ENCODE peak calls at places on chromosomes 6 and 20, in six cellular contexts. One of them, this sample, is unnamed.

GRCh38 chr20:953742-954141 is 37.6 kb upstream of the ANGPT4 start:
- DNase-seq in WTC11: peak; percentile 46
- DNase-seq in PC-3: peak; percentile 28
- DNase-seq in AG10803: peak; percentile 8
- DNase-seq in GM12878: no peak
- DNase-seq in HCT116: peak; percentile 48
- DNase-seq in this sample: no peak

GRCh38 chr20:8490076-8490830 is 358.2 kb downstream of the PLCB1 start:
- DNase-seq in AG10803: peak; percentile 35
- DNase-seq in GM12878: no peak
- DNase-seq in HCT116: no peak
- DNase-seq in WTC11: no peak
- DNase-seq in PC-3: no peak
- DNase-seq in this sample: no peak

GRCh38 chr6:151351146-151351700 is 40.1 kb downstream of the ZBTB2 start:
- DNase-seq in WTC11: no peak
- DNase-seq in GM12878: no peak
- DNase-seq in HCT116: no peak
- DNase-seq in PC-3: no peak
- DNase-seq in AG10803: no peak
- DNase-seq in this sample: no peak

GRCh38 chr6:148457843-148458159 is 115.2 kb downstream of the SASH1 start:
- DNase-seq in HCT116: no peak
- DNase-seq in AG10803: no peak
- DNase-seq in WTC11: no peak
- DNase-seq in GM12878: no peak
- DNase-seq in PC-3: no peak
- DNase-seq in this sample: no peak

GRCh38 chr6:43627008-43627825 is 1.8 kb downstream of the GTPBP2 start:
- DNase-seq in HCT116: peak; percentile 78
- DNase-seq in AG10803: peak; percentile 97
- DNase-seq in WTC11: no peak
- DNase-seq in PC-3: peak; percentile 97
- DNase-seq in GM12878: peak; percentile 23
- DNase-seq in this sample: peak; percentile 95

GRCh38 chr20:37524221-37524700 is 3.2 kb downstream of the NNAT start:
- DNase-seq in HCT116: no peak
- DNase-seq in WTC11: no peak
- DNase-seq in AG10803: no peak
- DNase-seq in PC-3: no peak
- DNase-seq in GM12878: no peak
- DNase-seq in this sample: no peak

GRCh38 chr20:3887870-3888614 is 1.1 kb upstream of the PANK2 start:
- DNase-seq in AG10803: peak; percentile 41
- DNase-seq in PC-3: peak; percentile 42
- DNase-seq in HCT116: peak; percentile 26
- DNase-seq in WTC11: no peak
- DNase-seq in GM12878: no peak
- DNase-seq in this sample: no peak

GRCh38 chr20:13817342-13817741 is 32.5 kb downstream of the NDUFAF5 start:
- DNase-seq in WTC11: no peak
- DNase-seq in HCT116: no peak
- DNase-seq in AG10803: no peak
- DNase-seq in GM12878: no peak
- DNase-seq in PC-3: peak; percentile 59
- DNase-seq in this sample: no peak

GRCh38 chr6:31918069-31918725 is 9.3 kb upstream of the C2 start:
- DNase-seq in WTC11: no peak
- DNase-seq in GM12878: no peak
- DNase-seq in AG10803: peak; percentile 33
- DNase-seq in PC-3: no peak
- DNase-seq in HCT116: no peak
- DNase-seq in this sample: no peak

GRCh38 chr6:167795874-167796667 is 30.6 kb upstream of the AFDN start:
- DNase-seq in GM12878: no peak
- DNase-seq in AG10803: no peak
- DNase-seq in WTC11: no peak
- DNase-seq in PC-3: no peak
- DNase-seq in HCT116: no peak
- DNase-seq in this sample: no peak

GRCh38 chr20:46695888-46696287 is 6.6 kb upstream of the TP53RK start:
- DNase-seq in HCT116: no peak
- DNase-seq in AG10803: peak; percentile 91
- DNase-seq in PC-3: no peak
- DNase-seq in GM12878: no peak
- DNase-seq in WTC11: no peak
- DNase-seq in this sample: peak; percentile 81

GRCh38 chr6:158999154-158999668 is 791 bp downstream of the RSPH3 start:
- DNase-seq in WTC11: no peak
- DNase-seq in PC-3: no peak
- DNase-seq in AG10803: no peak
- DNase-seq in HCT116: no peak
- DNase-seq in GM12878: no peak
- DNase-seq in this sample: no peak

GRCh38 chr6:168039301-168039700 is 39.7 kb downstream of the FRMD1 start:
- DNase-seq in HCT116: no peak
- DNase-seq in WTC11: no peak
- DNase-seq in PC-3: no peak
- DNase-seq in GM12878: no peak
- DNase-seq in AG10803: no peak
- DNase-seq in this sample: no peak

GRCh38 chr6:30544666-30545272 is 11.5 kb downstream of the GNL1 start:
- DNase-seq in GM12878: no peak
- DNase-seq in WTC11: no peak
- DNase-seq in PC-3: peak; percentile 84
- DNase-seq in HCT116: peak; percentile 36
- DNase-seq in AG10803: peak; percentile 70
- DNase-seq in this sample: no peak

GRCh38 chr6:165721349-165721748 is 58.3 kb upstream of the PDE10A start:
- DNase-seq in AG10803: peak; percentile 9
- DNase-seq in GM12878: no peak
- DNase-seq in PC-3: no peak
- DNase-seq in WTC11: no peak
- DNase-seq in HCT116: no peak
- DNase-seq in this sample: no peak

GRCh38 chr20:34815636-34816035 is 9.8 kb downstream of the NCOA6 start:
- DNase-seq in AG10803: peak; percentile 56
- DNase-seq in HCT116: no peak
- DNase-seq in GM12878: no peak
- DNase-seq in WTC11: no peak
- DNase-seq in PC-3: no peak
- DNase-seq in this sample: no peak

GRCh38 chr20:36310215-36310981 is 4.3 kb downstream of the DLGAP4 start:
- DNase-seq in WTC11: no peak
- DNase-seq in HCT116: no peak
- DNase-seq in GM12878: no peak
- DNase-seq in AG10803: no peak
- DNase-seq in PC-3: no peak
- DNase-seq in this sample: no peak

GRCh38 chr6:27130668-27131428 is 116.7 kb upstream of the PRSS16 start:
- DNase-seq in WTC11: no peak
- DNase-seq in AG10803: no peak
- DNase-seq in GM12878: no peak
- DNase-seq in PC-3: peak; percentile 21
- DNase-seq in HCT116: no peak
- DNase-seq in this sample: no peak

GRCh38 chr6:75210885-75211739 is 5.3 kb upstream of the COL12A1 start:
- DNase-seq in HCT116: no peak
- DNase-seq in AG10803: peak; percentile 73
- DNase-seq in PC-3: peak; percentile 74
- DNase-seq in WTC11: no peak
- DNase-seq in GM12878: no peak
- DNase-seq in this sample: no peak

GRCh38 chr6:42263165-42263852 is 45.6 kb upstream of the MRPS10 start:
- DNase-seq in GM12878: no peak
- DNase-seq in AG10803: no peak
- DNase-seq in PC-3: no peak
- DNase-seq in WTC11: peak; percentile 36
- DNase-seq in HCT116: no peak
- DNase-seq in this sample: no peak

GRCh38 chr6:121222656-121223055 is 111.6 kb downstream of the TBC1D32 start:
- DNase-seq in HCT116: no peak
- DNase-seq in GM12878: no peak
- DNase-seq in PC-3: peak; percentile 70
- DNase-seq in AG10803: peak; percentile 40
- DNase-seq in WTC11: no peak
- DNase-seq in this sample: peak; percentile 8

GRCh38 chr6:89145962-89146747 is at the start of gene PM20D2:
- DNase-seq in HCT116: peak; percentile 48
- DNase-seq in WTC11: peak; percentile 58
- DNase-seq in GM12878: no peak
- DNase-seq in AG10803: peak; percentile 13
- DNase-seq in PC-3: peak; percentile 60
- DNase-seq in this sample: no peak

GRCh38 chr6:28769626-28770402 is 154.0 kb downstream of the TRIM27 start:
- DNase-seq in GM12878: no peak
- DNase-seq in HCT116: no peak
- DNase-seq in PC-3: peak; percentile 73
- DNase-seq in AG10803: peak; percentile 49
- DNase-seq in WTC11: peak; percentile 63
- DNase-seq in this sample: no peak

GRCh38 chr6:64477311-64477850 is 841.8 kb downstream of the PHF3 start:
- DNase-seq in WTC11: no peak
- DNase-seq in HCT116: no peak
- DNase-seq in GM12878: no peak
- DNase-seq in AG10803: peak; percentile 0
- DNase-seq in PC-3: no peak
- DNase-seq in this sample: no peak

GRCh38 chr6:80566361-80566760 is 459.9 kb downstream of the BCKDHB start:
- DNase-seq in HCT116: no peak
- DNase-seq in GM12878: no peak
- DNase-seq in PC-3: no peak
- DNase-seq in WTC11: no peak
- DNase-seq in AG10803: no peak
- DNase-seq in this sample: no peak

GRCh38 chr6:67870321-67870720 is 764.8 kb upstream of the ADGRB3 start:
- DNase-seq in GM12878: no peak
- DNase-seq in AG10803: no peak
- DNase-seq in WTC11: no peak
- DNase-seq in HCT116: no peak
- DNase-seq in PC-3: no peak
- DNase-seq in this sample: no peak

GRCh38 chr20:60101894-60102281 is 143.7 kb downstream of the CDH26 start:
- DNase-seq in AG10803: no peak
- DNase-seq in PC-3: no peak
- DNase-seq in WTC11: no peak
- DNase-seq in GM12878: no peak
- DNase-seq in HCT116: no peak
- DNase-seq in this sample: no peak

GRCh38 chr6:169425628-169426370 is 172.2 kb upstream of the THBS2 start:
- DNase-seq in WTC11: no peak
- DNase-seq in PC-3: no peak
- DNase-seq in AG10803: peak; percentile 43
- DNase-seq in HCT116: no peak
- DNase-seq in GM12878: no peak
- DNase-seq in this sample: no peak

GRCh38 chr6:30881987-30882763 is 2.1 kb upstream of the DDR1 start:
- DNase-seq in WTC11: peak; percentile 61
- DNase-seq in GM12878: no peak
- DNase-seq in HCT116: no peak
- DNase-seq in AG10803: no peak
- DNase-seq in PC-3: no peak
- DNase-seq in this sample: no peak

GRCh38 chr20:2800590-2801458 is at the start of gene CPXM1:
- DNase-seq in PC-3: no peak
- DNase-seq in AG10803: no peak
- DNase-seq in GM12878: no peak
- DNase-seq in WTC11: peak; percentile 77
- DNase-seq in HCT116: no peak
- DNase-seq in this sample: no peak
- TF ChIP-seq CTCF in PC-3: no peak
- TF ChIP-seq CTCF in AG10803: no peak
- TF ChIP-seq CTCF in GM12878: no peak
- TF ChIP-seq CTCF in WTC11: no peak
- TF ChIP-seq CTCF in HCT116: no peak
- TF ChIP-seq CTCF in this sample: no peak

DNA sequence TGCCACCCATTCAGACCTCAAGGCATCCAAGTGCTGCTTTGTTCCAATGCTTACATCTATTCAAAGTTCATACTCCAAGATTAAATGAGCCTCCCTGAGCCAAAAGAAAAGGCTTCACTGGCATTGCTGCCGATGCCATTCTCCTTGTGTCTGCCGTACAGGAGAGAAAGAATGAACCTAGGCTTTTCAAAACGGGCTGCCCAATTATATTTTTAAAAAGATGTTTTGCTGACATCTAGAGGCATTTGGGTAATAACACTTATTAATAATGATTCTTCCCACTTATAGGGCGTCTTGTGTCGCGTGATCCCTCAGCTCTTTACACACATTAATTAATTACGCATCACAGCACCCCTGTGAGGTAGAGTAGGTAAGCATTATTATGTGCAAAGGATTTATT is 545.6 kb downstream of the PKHD1 start:
- DNase-seq in GM12878: no peak
- DNase-seq in WTC11: no peak
- DNase-seq in HCT116: no peak
- DNase-seq in AG10803: no peak
- DNase-seq in PC-3: peak; percentile 65
- DNase-seq in this sample: no peak
- TF ChIP-seq CTCF in GM12878: no peak
- TF ChIP-seq CTCF in WTC11: no peak
- TF ChIP-seq CTCF in HCT116: no peak
- TF ChIP-seq CTCF in AG10803: no peak
- TF ChIP-seq CTCF in PC-3: peak; percentile 57
- TF ChIP-seq CTCF in this sample: no peak

GRCh38 chr6:112485140-112485539 is 138.0 kb downstream of the RFPL4B start:
- DNase-seq in PC-3: no peak
- DNase-seq in WTC11: no peak
- DNase-seq in GM12878: no peak
- DNase-seq in HCT116: no peak
- DNase-seq in AG10803: no peak
- DNase-seq in this sample: no peak
- TF ChIP-seq CTCF in PC-3: no peak
- TF ChIP-seq CTCF in WTC11: no peak
- TF ChIP-seq CTCF in GM12878: no peak
- TF ChIP-seq CTCF in HCT116: no peak
- TF ChIP-seq CTCF in AG10803: no peak
- TF ChIP-seq CTCF in this sample: no peak

GRCh38 chr20:16902657-16903056 is 154.5 kb downstream of the OTOR start:
- DNase-seq in WTC11: no peak
- DNase-seq in HCT116: no peak
- DNase-seq in AG10803: no peak
- DNase-seq in GM12878: no peak
- DNase-seq in PC-3: no peak
- DNase-seq in this sample: no peak

DNA sequence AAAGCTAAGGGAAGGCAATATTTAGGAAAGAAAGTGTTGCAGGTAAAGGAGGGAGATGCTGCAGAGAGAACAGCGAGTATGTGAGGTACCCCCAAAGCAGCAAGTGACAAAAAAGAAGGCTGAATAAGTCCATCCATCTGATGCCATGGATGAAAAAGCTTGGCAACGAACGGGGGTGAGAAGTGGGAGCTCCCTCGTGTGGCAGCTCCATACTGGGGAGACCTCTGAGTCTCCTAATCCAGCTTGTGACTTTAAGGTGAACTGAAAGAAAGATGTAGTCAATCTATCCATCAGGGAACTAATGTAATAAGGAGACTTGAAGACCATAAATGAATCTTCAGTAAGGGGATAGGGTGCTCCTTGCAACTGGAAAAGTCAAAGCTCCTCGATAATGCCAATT is 156.6 kb downstream of the OTOR start:
- DNase-seq in PC-3: peak; percentile 13
- DNase-seq in WTC11: no peak
- DNase-seq in AG10803: no peak
- DNase-seq in HCT116: no peak
- DNase-seq in GM12878: no peak
- DNase-seq in this sample: no peak
- TF ChIP-seq CTCF in PC-3: peak; percentile 37
- TF ChIP-seq CTCF in WTC11: no peak
- TF ChIP-seq CTCF in AG10803: no peak
- TF ChIP-seq CTCF in HCT116: peak; percentile 40
- TF ChIP-seq CTCF in GM12878: no peak
- TF ChIP-seq CTCF in this sample: no peak

This sample was measured in AG09319.